ENCODE peak calls at places on chromosomes 3 and 15, in seven cellular contexts. S is cardiac fibroblast, U is small intestine, R is Kasumi-1, Y is GM18507, N is epithelial cell of esophagus, H is NCI-H1105. X is an unnamed sample.

GRCh38 chr3:114799789-114800188 is 347.3 kb downstream of the ZBTB20 start:
- DNase-seq in S (no peak), U (no peak), R (no peak), Y (no peak), N (no peak), H (no peak), X (no peak)

GRCh38 chr15:51375966-51376640 is 34.6 kb downstream of the GLDN start:
- DNase-seq in S (no peak), U (no peak), R (no peak), Y (no peak), N (peak; percentile 84), H (no peak), X (no peak)

GRCh38 chr3:45056608-45057301 is 30.7 kb downstream of the CLEC3B start:
- DNase-seq in S (peak; percentile 23), U (no peak), R (no peak), Y (no peak), N (no peak), H (no peak), X (no peak)

GRCh38 chr15:70643783-70644125 is 119.6 kb downstream of the UACA start:
- DNase-seq in S (peak; percentile 35), U (peak; percentile 84), R (no peak), Y (no peak), N (peak; percentile 11), H (no peak), X (no peak)

GRCh38 chr15:80591471-80591870 is 103.6 kb upstream of the ABHD17C start:
- DNase-seq in S (no peak), U (no peak), R (no peak), Y (no peak), N (no peak), H (no peak), X (no peak)

GRCh38 chr3:141681390-141681780 is 56.7 kb upstream of the RNF7 start:
- DNase-seq in S (no peak), U (no peak), R (no peak), Y (no peak), N (no peak), H (peak; percentile 36), X (no peak)

GRCh38 chr3:9349321-9350117 is 13.3 kb upstream of the THUMPD3 start:
- DNase-seq in S (peak; percentile 60), U (no peak), R (no peak), Y (no peak), N (peak; percentile 86), H (no peak), X (no peak)

GRCh38 chr3:171788546-171789351 is 21.5 kb downstream of the PLD1 start:
- DNase-seq in S (peak; percentile 95), U (no peak), R (peak; percentile 51), Y (no peak), N (peak; percentile 94), H (no peak), X (no peak)

GRCh38 chr3:19202303-19202702 is 54.0 kb downstream of the KCNH8 start:
- DNase-seq in S (no peak), U (no peak), R (no peak), Y (no peak), N (no peak), H (no peak), X (no peak)

GRCh38 chr3:134430950-134431445 is 54.8 kb downstream of the ANAPC13 start:
- DNase-seq in S (no peak), U (no peak), R (no peak), Y (no peak), N (no peak), H (peak; percentile 28), X (peak; percentile 81)

GRCh38 chr3:79086514-79086913 is 681.3 kb downstream of the ROBO1 start:
- DNase-seq in S (peak; percentile 69), U (peak; percentile 65), R (peak; percentile 92), Y (peak; percentile 1), N (peak; percentile 70), H (peak; percentile 13), X (peak; percentile 66)

GRCh38 chr3:134809412-134810051 is 14.5 kb downstream of the EPHB1 start:
- DNase-seq in S (no peak), U (peak; percentile 97), R (no peak), Y (no peak), N (peak; percentile 37), H (no peak), X (no peak)

GRCh38 chr3:110750201-110750600 is 321.4 kb upstream of the NECTIN3 start:
- DNase-seq in S (no peak), U (no peak), R (no peak), Y (no peak), N (no peak), H (no peak), X (no peak)

GRCh38 chr3:171470714-171471227 is 10.6 kb upstream of the TNIK start:
- DNase-seq in S (no peak), U (peak; percentile 75), R (no peak), Y (no peak), N (no peak), H (no peak), X (no peak)

GRCh38 chr3:187027531-187027936 is 97.2 kb downstream of the ST6GAL1 start:
- DNase-seq in S (no peak), U (peak; percentile 30), R (no peak), Y (no peak), N (no peak), H (no peak), X (no peak)

GRCh38 chr15:48086582-48086981 is 34.2 kb upstream of the SLC24A5 start:
- DNase-seq in S (peak; percentile 36), U (no peak), R (no peak), Y (no peak), N (no peak), H (no peak), X (no peak)

GRCh38 chr3:195032106-195032759 is 238.7 kb downstream of the XXYLT1 start:
- DNase-seq in S (no peak), U (no peak), R (no peak), Y (no peak), N (no peak), H (no peak), X (no peak)

GRCh38 chr3:154356009-154356408 is 31.7 kb upstream of the DHX36 start:
- DNase-seq in S (no peak), U (peak; percentile 30), R (no peak), Y (no peak), N (peak; percentile 60), H (no peak), X (no peak)

GRCh38 chr3:5264896-5265770 is 77.6 kb downstream of the EDEM1 start:
- DNase-seq in S (no peak), U (no peak), R (no peak), Y (no peak), N (no peak), H (no peak), X (no peak)

GRCh38 chr15:32107477-32108080 is 77.3 kb downstream of the CHRNA7 start:
- DNase-seq in S (no peak), U (no peak), R (no peak), Y (no peak), N (no peak), H (no peak), X (no peak)

GRCh38 chr3:105369501-105370371 is 3.0 kb downstream of the ALCAM start:
- DNase-seq in S (peak; percentile 81), U (peak; percentile 58), R (peak; percentile 89), Y (no peak), N (peak; percentile 68), H (peak; percentile 58), X (peak; percentile 65)

GRCh38 chr15:99408236-99409096 is 157.2 kb downstream of the LRRC28 start:
- DNase-seq in S (peak; percentile 93), U (no peak), R (no peak), Y (no peak), N (peak; percentile 12), H (peak; percentile 12), X (no peak)

GRCh38 chr3:39404943-39405686 is 1.4 kb upstream of the RPSA start:
- DNase-seq in S (no peak), U (no peak), R (no peak), Y (no peak), N (no peak), H (no peak), X (no peak)

GRCh38 chr3:38032328-38032865 is 3.0 kb upstream of the PLCD1 start:
- DNase-seq in S (no peak), U (no peak), R (no peak), Y (no peak), N (no peak), H (no peak), X (no peak)

GRCh38 chr3:51389423-51390183 is 1.5 kb upstream of the RBM15B start:
- DNase-seq in S (peak; percentile 65), U (peak; percentile 51), R (peak; percentile 51), Y (no peak), N (peak; percentile 61), H (peak; percentile 35), X (peak; percentile 52)

GRCh38 chr3:60660026-60660425 is 591.2 kb downstream of the FHIT start:
- DNase-seq in S (no peak), U (no peak), R (no peak), Y (no peak), N (no peak), H (no peak), X (no peak)

GRCh38 chr3:53199834-53200233 is 38.8 kb downstream of the PRKCD start:
- DNase-seq in S (no peak), U (no peak), R (no peak), Y (no peak), N (peak; percentile 13), H (no peak), X (no peak)

GRCh38 chr15:27527490-27528067 is 556.6 kb downstream of the GABRG3 start:
- DNase-seq in S (no peak), U (no peak), R (no peak), Y (no peak), N (no peak), H (no peak), X (no peak)

GRCh38 chr3:15953841-15954240 is 156.1 kb upstream of the ANKRD28 start:
- DNase-seq in S (no peak), U (no peak), R (peak; percentile 45), Y (no peak), N (peak; percentile 70), H (no peak), X (no peak)